ENCODE peak calls at places on chromosomes 1 and 21, in four cellular contexts. O is substantia nigra, G is Daoy, W is AG09309. P is an unnamed sample.

GRCh38 chr1:37305841-37306240 is 168.5 kb upstream of the ZC3H12A start:
- DNase-seq in O (no peak), G (no peak), W (no peak), P (no peak)

GRCh38 chr1:84122780-84123382 is 21.2 kb upstream of the PRKACB start:
- DNase-seq in O (peak), G (peak), W (no peak), P (peak)

GRCh38 chr1:175178456-175178855 is 14.1 kb downstream of the KIAA0040 start:
- DNase-seq in O (no peak), G (no peak), W (no peak), P (no peak)

GRCh38 chr1:207032528-207033017 is at the start of gene C1orf116:
- DNase-seq in O (no peak), G (peak), W (no peak), P (peak)

GRCh38 chr1:168069384-168069783 is 67.3 kb downstream of the GPR161 start:
- DNase-seq in O (no peak), G (no peak), W (no peak), P (no peak)

GRCh38 chr21:43912910-43913309 is 47.9 kb downstream of the AGPAT3 start:
- DNase-seq in O (no peak), G (no peak), W (no peak), P (no peak)

GRCh38 chr21:16192900-16193299 is 463.1 kb downstream of the USP25 start:
- DNase-seq in O (no peak), G (peak), W (no peak), P (peak)

GRCh38 chr1:63255153-63255552 is 67.2 kb upstream of the FOXD3 start:
- DNase-seq in O (no peak), G (no peak), W (no peak), P (peak)

GRCh38 chr1:36910281-36910725 is 124.0 kb downstream of the GRIK3 start:
- DNase-seq in O (no peak), G (no peak), W (no peak), P (no peak)

GRCh38 chr1:2001773-2002411 is 1.7 kb downstream of the CFAP74 start:
- DNase-seq in O (no peak), G (no peak), W (no peak), P (no peak)

GRCh38 chr1:27517907-27518718 is 28.1 kb upstream of the WASF2 start:
- DNase-seq in O (no peak), G (no peak), W (no peak), P (no peak)

GRCh38 chr1:118333601-118334241 is 148.7 kb upstream of the SPAG17 start:
- DNase-seq in O (no peak), G (peak), W (no peak), P (no peak)

GRCh38 chr1:23751050-23751814 is 8.0 kb downstream of the ELOA start:
- DNase-seq in O (peak), G (peak), W (no peak), P (peak)

GRCh38 chr21:31728191-31728590 is 3.7 kb downstream of the SCAF4 start:
- DNase-seq in O (no peak), G (no peak), W (no peak), P (no peak)

GRCh38 chr1:177615251-177615650 is 354.6 kb downstream of the SEC16B start:
- DNase-seq in O (no peak), G (no peak), W (no peak), P (no peak)

GRCh38 chr1:108708726-108709660 is 3.7 kb upstream of the FNDC7 start:
- DNase-seq in O (no peak), G (peak), W (no peak), P (no peak)

GRCh38 chr21:43782741-43783700 is 6.4 kb upstream of the RRP1 start:
- DNase-seq in O (no peak), G (no peak), W (no peak), P (no peak)

GRCh38 chr1:5119496-5120234 is 465.3 kb downstream of the AJAP1 start:
- DNase-seq in O (no peak), G (no peak), W (no peak), P (no peak)

GRCh38 chr1:13585599-13585965 is 1.9 kb downstream of the PDPN start:
- DNase-seq in O (no peak), G (no peak), W (no peak), P (no peak)

GRCh38 chr1:212030936-212031528 is 4.3 kb downstream of the INTS7 start:
- DNase-seq in O (no peak), G (peak), W (peak), P (peak)

GRCh38 chr1:56617141-56617540 is 28.0 kb upstream of the PRKAA2 start:
- DNase-seq in O (no peak), G (peak), W (no peak), P (no peak)

GRCh38 chr1:28378906-28379305 is 9.4 kb downstream of the PHACTR4 start:
- DNase-seq in O (no peak), G (no peak), W (no peak), P (no peak)

P was measured in H4.